ENCODE peak calls at places on chromosome 7, in seven cellular contexts. O, X, Y, L, M, T and C are unnamed samples.

GRCh38 chr7:7221602-7222038 is 39.3 kb downstream of the C1GALT1 start:
- DNase-seq in O (peak; percentile 71), X (no peak), Y (no peak), L (no peak), M (no peak), T (no peak), C (no peak)

GRCh38 chr7:27238979-27239779 is 3.4 kb upstream of the EVX1 start:
- DNase-seq in O (no peak), X (no peak), Y (no peak), L (no peak), M (peak; percentile 61), T (no peak), C (no peak)

GRCh38 chr7:87216701-87217508 is 2.6 kb downstream of the TMEM243 start:
- DNase-seq in O (no peak), X (no peak), Y (no peak), L (peak; percentile 67), M (no peak), T (no peak), C (no peak)

GRCh38 chr7:71488308-71488707 is 356.4 kb downstream of the GALNT17 start:
- DNase-seq in O (no peak), X (no peak), Y (no peak), L (no peak), M (no peak), T (no peak), C (no peak)

GRCh38 chr7:69967152-69967591 is 368.9 kb downstream of the AUTS2 start:
- DNase-seq in O (no peak), X (no peak), Y (no peak), L (no peak), M (no peak), T (no peak), C (peak; percentile 45)

GRCh38 chr7:121810831-121811494 is 62.0 kb upstream of the PTPRZ1 start:
- DNase-seq in O (no peak), X (no peak), Y (no peak), L (no peak), M (no peak), T (no peak), C (no peak)

GRCh38 chr7:117828831-117829230 is 44.4 kb downstream of the CTTNBP2 start:
- DNase-seq in O (no peak), X (no peak), Y (no peak), L (no peak), M (no peak), T (no peak), C (no peak)

GRCh38 chr7:98211221-98211675 is at the start of gene BHLHA15:
- DNase-seq in O (no peak), X (peak; percentile 73), Y (peak; percentile 53), L (peak; percentile 20), M (peak; percentile 83), T (peak; percentile 73), C (peak; percentile 73)

GRCh38 chr7:154928136-154929005 is 74.6 kb downstream of the PAXIP1 start:
- DNase-seq in O (peak; percentile 88), X (peak; percentile 40), Y (no peak), L (peak; percentile 42), M (no peak), T (peak; percentile 37), C (no peak)

GRCh38 chr7:122145937-122146336 is 1.9 kb upstream of the AASS start:
- DNase-seq in O (no peak), X (no peak), Y (no peak), L (no peak), M (no peak), T (no peak), C (no peak)

GRCh38 chr7:132738254-132738653 is 162.0 kb upstream of the PLXNA4 start:
- DNase-seq in O (peak; percentile 13), X (no peak), Y (no peak), L (no peak), M (no peak), T (no peak), C (no peak)

GRCh38 chr7:106012935-106013439 is 49.9 kb downstream of the CDHR3 start:
- DNase-seq in O (no peak), X (no peak), Y (no peak), L (no peak), M (no peak), T (no peak), C (no peak)

GRCh38 chr7:47142169-47142866 is 439.6 kb downstream of the TNS3 start:
- DNase-seq in O (peak; percentile 26), X (no peak), Y (no peak), L (no peak), M (no peak), T (no peak), C (no peak)

GRCh38 chr7:41640487-41640886 is 62.4 kb downstream of the INHBA start:
- DNase-seq in O (no peak), X (no peak), Y (no peak), L (no peak), M (no peak), T (no peak), C (no peak)

GRCh38 chr7:20116869-20117268 is 100.3 kb downstream of the MACC1 start:
- DNase-seq in O (no peak), X (no peak), Y (no peak), L (no peak), M (no peak), T (no peak), C (no peak)

GRCh38 chr7:40680657-40681056 is 545.9 kb downstream of the SUGCT start:
- DNase-seq in O (no peak), X (no peak), Y (no peak), L (no peak), M (no peak), T (peak; percentile 21), C (no peak)

GRCh38 chr7:14637968-14638367 is 264.6 kb downstream of the DGKB start:
- DNase-seq in O (no peak), X (no peak), Y (no peak), L (no peak), M (no peak), T (no peak), C (no peak)

GRCh38 chr7:101743995-101744360 is 73.4 kb upstream of the CUX1 start:
- DNase-seq in O (no peak), X (peak; percentile 33), Y (no peak), L (peak; percentile 41), M (no peak), T (peak; percentile 43), C (no peak)

GRCh38 chr7:133081119-133081604 is 728 bp downstream of the CHCHD3 start:
- DNase-seq in O (no peak), X (peak; percentile 30), Y (no peak), L (no peak), M (no peak), T (peak; percentile 22), C (no peak)

GRCh38 chr7:137935849-137936508 is 65.9 kb downstream of the CREB3L2 start:
- DNase-seq in O (no peak), X (peak; percentile 71), Y (no peak), L (peak; percentile 58), M (no peak), T (no peak), C (no peak)

GRCh38 chr7:137934176-137934826 is 67.6 kb downstream of the CREB3L2 start:
- DNase-seq in O (no peak), X (no peak), Y (no peak), L (no peak), M (no peak), T (no peak), C (no peak)

GRCh38 chr7:137934941-137935848 is 66.7 kb downstream of the CREB3L2 start:
- DNase-seq in O (no peak), X (no peak), Y (no peak), L (no peak), M (no peak), T (no peak), C (no peak)

GRCh38 chr7:137937202-137937560 is 64.7 kb downstream of the CREB3L2 start:
- DNase-seq in O (no peak), X (no peak), Y (no peak), L (no peak), M (no peak), T (no peak), C (no peak)

DNA sequence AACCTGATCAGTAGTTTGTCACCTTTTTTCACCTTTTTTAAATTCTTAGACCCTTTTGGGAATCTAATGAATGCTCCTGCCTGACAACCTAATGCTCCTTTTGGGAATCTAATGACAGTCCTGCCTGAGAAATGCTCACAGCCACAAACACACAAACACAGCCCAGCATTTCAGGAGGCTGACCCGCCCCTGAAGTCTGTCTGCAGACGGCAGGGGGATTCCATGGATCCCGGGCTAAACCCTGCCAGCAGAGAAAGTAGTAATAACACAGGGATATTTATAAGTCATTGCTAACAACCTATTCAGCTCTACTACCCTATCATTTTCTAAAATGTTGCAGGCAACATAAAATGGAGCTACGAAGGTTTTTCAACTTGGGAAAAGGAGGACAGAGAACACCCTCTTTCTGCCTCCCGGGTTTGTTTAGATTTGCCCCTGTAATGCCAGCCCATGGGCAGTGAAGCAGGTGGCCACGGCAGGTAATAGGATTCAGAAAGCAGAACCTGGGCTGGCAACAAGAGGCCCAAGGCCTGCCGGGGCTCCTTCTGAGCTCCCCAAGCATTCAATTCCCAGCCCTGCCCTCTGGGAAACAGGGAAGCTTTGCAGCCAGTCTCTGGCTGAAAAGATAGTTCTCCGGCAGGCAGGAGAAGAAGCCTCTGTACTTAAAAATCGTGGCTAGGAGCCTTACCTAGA is 65.2 kb downstream of the CREB3L2 start:
- DNase-seq in O (no peak), X (no peak), Y (no peak), L (no peak), M (no peak), T (no peak), C (no peak)
- H3K27ac ChIP-seq in O (no peak overlapping the region), X (peak overlapping the region; percentile 68), Y (peak overlapping the region; percentile 19), L (no peak overlapping the region), M (peak overlapping the region; percentile 63), T (no peak overlapping the region), C (peak overlapping the region; percentile 75)

GRCh38 chr7:107968449-107968848 is 34.5 kb downstream of the LAMB1 start:
- DNase-seq in O (no peak), X (no peak), Y (no peak), L (no peak), M (no peak), T (no peak), C (no peak)
- H3K27ac ChIP-seq in O (no peak overlapping the region), X (no peak overlapping the region), Y (no peak overlapping the region), L (no peak overlapping the region), M (no peak overlapping the region), T (no peak overlapping the region), C (no peak overlapping the region)

DNA sequence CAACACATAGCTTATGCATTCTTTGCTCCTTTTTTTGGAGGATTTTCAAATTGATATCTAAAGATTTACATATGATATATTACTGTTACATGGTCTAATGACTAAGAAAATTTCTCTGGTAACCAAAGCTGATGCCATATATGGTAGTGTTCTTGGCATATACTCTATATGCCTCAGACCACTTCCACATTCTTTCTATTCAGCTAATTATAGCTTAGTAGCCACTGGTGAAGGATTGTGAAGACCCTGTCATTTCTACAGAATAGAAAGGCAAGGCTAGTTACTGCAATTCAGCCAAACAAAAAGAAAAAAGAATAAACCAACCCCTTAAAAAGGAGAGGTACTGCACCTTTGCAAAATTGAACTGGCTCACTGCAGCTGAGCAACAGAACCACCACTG is 3.7 kb downstream of the PURB start:
- DNase-seq in O (no peak), X (no peak), Y (no peak), L (no peak), M (no peak), T (no peak), C (no peak)
- H3K27ac ChIP-seq in O (peak overlapping the region; percentile 37), X (no peak overlapping the region), Y (no peak overlapping the region), L (no peak overlapping the region), M (no peak overlapping the region), T (no peak overlapping the region), C (no peak overlapping the region)

DNA sequence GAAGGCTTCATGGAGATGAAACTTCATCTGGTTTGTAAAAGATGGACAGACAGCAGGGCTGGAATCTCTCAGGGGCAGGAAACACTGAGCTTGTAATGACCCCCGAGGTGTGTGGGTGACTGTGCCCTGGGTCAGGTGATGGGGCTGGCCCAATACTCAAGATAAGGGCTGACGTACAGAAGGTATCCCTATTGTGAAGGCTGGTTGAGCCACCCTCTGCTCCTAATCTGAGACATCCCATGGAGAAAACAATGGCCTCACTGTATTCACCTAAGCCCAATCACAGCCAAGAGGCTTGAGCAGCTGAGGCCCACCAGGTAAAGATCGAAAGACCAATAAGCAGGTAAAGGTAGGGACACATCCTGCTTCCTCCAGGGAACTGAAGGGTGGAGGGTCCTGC is 34.8 kb upstream of the NUB1 start:
- DNase-seq in O (no peak), X (no peak), Y (no peak), L (no peak), M (no peak), T (no peak), C (no peak)
- H3K27ac ChIP-seq in O (no peak overlapping the region), X (no peak overlapping the region), Y (no peak overlapping the region), L (no peak overlapping the region), M (no peak overlapping the region), T (no peak overlapping the region), C (no peak overlapping the region)